ENCODE peak calls at places on chromosomes 5 and 9, in nine cellular contexts. R, I, P, S, X, E, J, O and Q are unnamed samples.
A peak's percentile ranks its signal among the peaks of the same experiment; 100 is the strongest.

GRCh38 chr9:136485049-136485647 is 2.3 kb upstream of the SEC16A start:
- DNase-seq in I (peak; percentile 41), J (peak; percentile 91), P (peak; percentile 75), R (peak; percentile 82), S (peak; percentile 66), O (peak; percentile 88), E (peak; percentile 83), X (peak; percentile 83), Q (peak; percentile 97)

GRCh38 chr5:124584991-124585715 is 161.3 kb downstream of the ZNF608 start:
- DNase-seq in I (no peak), R (no peak), J (no peak), X (no peak), E (no peak), P (no peak), O (no peak), S (peak; percentile 30), Q (no peak)

GRCh38 chr9:136793063-136793946 is 2.2 kb downstream of the TMEM141 start:
- DNase-seq in O (no peak), R (no peak), X (no peak), P (no peak), I (no peak), E (no peak), S (no peak), J (no peak), Q (peak; percentile 42)

GRCh38 chr5:14869286-14870164 is 2.1 kb downstream of the ANKH start:
- DNase-seq in O (no peak), J (no peak), I (no peak), S (no peak), E (no peak), R (no peak), X (no peak), P (no peak), Q (peak; percentile 53)

GRCh38 chr9:133702798-133703570 is 35.2 kb downstream of the SARDH start:
- DNase-seq in R (no peak), E (no peak), O (peak; percentile 40), X (no peak), P (peak; percentile 19), J (peak; percentile 65), S (no peak), I (no peak), Q (peak; percentile 74)

GRCh38 chr5:96880402-96881164 is 4.3 kb downstream of the ERAP2 start:
- DNase-seq in E (peak; percentile 20), J (no peak), O (no peak), P (no peak), S (peak; percentile 78), I (peak; percentile 34), R (peak; percentile 97), X (no peak), Q (peak; percentile 82)

GRCh38 chr5:143820451-143820850 is 8.5 kb downstream of the HMHB1 start:
- DNase-seq in S (no peak), O (no peak), X (no peak), I (no peak), J (no peak), P (no peak), R (no peak), E (no peak), Q (no peak)

GRCh38 chr9:131697097-131697496 is 42.8 kb downstream of the RAPGEF1 start:
- DNase-seq in P (no peak), S (no peak), O (peak; percentile 69), I (no peak), R (no peak), E (peak; percentile 27), X (no peak), J (no peak), Q (no peak)

GRCh38 chr5:120447706-120448239 is 16.3 kb upstream of the PRR16 start:
- DNase-seq in R (peak; percentile 79), X (no peak), E (no peak), S (peak; percentile 42), P (no peak), I (no peak), O (no peak), J (no peak), Q (no peak)

GRCh38 chr5:100902406-100903035 is 561 bp downstream of the ST8SIA4 start:
- DNase-seq in J (no peak), P (no peak), O (no peak), X (no peak), R (peak; percentile 34), E (no peak), S (no peak), I (no peak), Q (peak; percentile 48)

GRCh38 chr5:13659391-13659790 is 285.1 kb downstream of the DNAH5 start:
- DNase-seq in E (peak; percentile 7), P (no peak), R (peak; percentile 38), X (no peak), I (no peak), S (no peak), O (no peak), J (no peak), Q (no peak)

GRCh38 chr9:131959887-131960286 is 119.8 kb downstream of the MED27 start:
- DNase-seq in O (no peak), P (no peak), I (no peak), J (no peak), R (no peak), E (no peak), X (no peak), S (no peak), Q (no peak)

GRCh38 chr9:35612843-35613242 is 5.4 kb downstream of the CD72 start:
- DNase-seq in X (no peak), J (no peak), S (no peak), O (no peak), P (no peak), I (no peak), R (no peak), E (no peak), Q (no peak)

GRCh38 chr9:99607852-99608448 is 213.7 kb upstream of the NR4A3 start:
- DNase-seq in R (peak; percentile 16), O (no peak), S (no peak), E (no peak), P (no peak), I (no peak), X (peak; percentile 14), J (no peak), Q (no peak)

GRCh38 chr5:149035282-149035882 is 27.5 kb downstream of the SH3TC2 start:
- DNase-seq in E (peak; percentile 66), R (peak; percentile 84), J (peak; percentile 85), I (peak; percentile 54), P (peak; percentile 39), S (peak; percentile 61), X (peak; percentile 80), O (peak; percentile 83), Q (peak; percentile 68)

GRCh38 chr5:126544087-126544740 is 50.8 kb downstream of the ALDH7A1 start:
- DNase-seq in X (peak; percentile 68), S (peak; percentile 25), E (peak; percentile 30), R (peak; percentile 58), O (no peak), P (peak; percentile 15), J (no peak), I (no peak), Q (peak; percentile 14)